ENCODE peak calls at places on chromosomes 12 and 14, in seven cellular contexts. One of them, this sample, is unnamed.

GRCh38 chr14:101357038-101357437 is 204.3 kb upstream of the DIO3 start:
- DNase-seq in PC-3: no peak
- DNase-seq in GM12865: no peak
- DNase-seq in cardiac fibroblast: no peak
- DNase-seq in astrocyte of the cerebellum: no peak
- DNase-seq in A549: no peak
- DNase-seq in brain microvascular endothelial cell: no peak
- DNase-seq in this sample: no peak

GRCh38 chr12:93442411-93443340 is 929 bp upstream of the UBE2N start:
- DNase-seq in GM12865: no peak
- DNase-seq in PC-3: peak; percentile 24
- DNase-seq in cardiac fibroblast: no peak
- DNase-seq in astrocyte of the cerebellum: no peak
- DNase-seq in A549: no peak
- DNase-seq in brain microvascular endothelial cell: no peak
- DNase-seq in this sample: no peak

GRCh38 chr12:109678732-109679131 is 34.9 kb upstream of the FAM222A start:
- DNase-seq in GM12865: no peak
- DNase-seq in PC-3: no peak
- DNase-seq in cardiac fibroblast: no peak
- DNase-seq in astrocyte of the cerebellum: no peak
- DNase-seq in brain microvascular endothelial cell: no peak
- DNase-seq in A549: no peak
- DNase-seq in this sample: no peak

GRCh38 chr14:99736600-99737371 is 52.7 kb downstream of the CYP46A1 start:
- DNase-seq in brain microvascular endothelial cell: no peak
- DNase-seq in GM12865: no peak
- DNase-seq in cardiac fibroblast: no peak
- DNase-seq in A549: no peak
- DNase-seq in astrocyte of the cerebellum: no peak
- DNase-seq in PC-3: peak; percentile 4
- DNase-seq in this sample: no peak

GRCh38 chr14:29486132-29486531 is 441.5 kb downstream of the PRKD1 start:
- DNase-seq in cardiac fibroblast: no peak
- DNase-seq in PC-3: peak; percentile 35
- DNase-seq in A549: no peak
- DNase-seq in astrocyte of the cerebellum: no peak
- DNase-seq in GM12865: no peak
- DNase-seq in brain microvascular endothelial cell: no peak
- DNase-seq in this sample: no peak

GRCh38 chr12:80946591-80946990 is 8.9 kb upstream of the LIN7A start:
- DNase-seq in PC-3: peak; percentile 16
- DNase-seq in A549: no peak
- DNase-seq in cardiac fibroblast: peak; percentile 34
- DNase-seq in brain microvascular endothelial cell: no peak
- DNase-seq in GM12865: no peak
- DNase-seq in astrocyte of the cerebellum: no peak
- DNase-seq in this sample: no peak

GRCh38 chr12:117363953-117364486 is 2.6 kb upstream of the NOS1 start:
- DNase-seq in PC-3: peak; percentile 63
- DNase-seq in cardiac fibroblast: no peak
- DNase-seq in astrocyte of the cerebellum: no peak
- DNase-seq in A549: no peak
- DNase-seq in GM12865: no peak
- DNase-seq in brain microvascular endothelial cell: no peak
- DNase-seq in this sample: no peak

GRCh38 chr12:19833775-19834501 is 394.6 kb downstream of the AEBP2 start:
- DNase-seq in cardiac fibroblast: peak; percentile 92
- DNase-seq in astrocyte of the cerebellum: no peak
- DNase-seq in GM12865: peak; percentile 45
- DNase-seq in A549: no peak
- DNase-seq in PC-3: peak; percentile 32
- DNase-seq in brain microvascular endothelial cell: peak; percentile 24
- DNase-seq in this sample: no peak

GRCh38 chr14:95424533-95424932 is 91.9 kb downstream of the SYNE3 start:
- DNase-seq in A549: no peak
- DNase-seq in cardiac fibroblast: peak; percentile 90
- DNase-seq in GM12865: no peak
- DNase-seq in astrocyte of the cerebellum: no peak
- DNase-seq in PC-3: no peak
- DNase-seq in brain microvascular endothelial cell: no peak
- DNase-seq in this sample: no peak

GRCh38 chr14:73829526-73830431 is 21.9 kb upstream of the PTGR2 start:
- DNase-seq in cardiac fibroblast: peak; percentile 83
- DNase-seq in brain microvascular endothelial cell: peak; percentile 67
- DNase-seq in PC-3: peak; percentile 65
- DNase-seq in A549: no peak
- DNase-seq in astrocyte of the cerebellum: peak; percentile 87
- DNase-seq in GM12865: peak; percentile 79
- DNase-seq in this sample: no peak

GRCh38 chr12:58026421-58026820 is 85.1 kb downstream of the ATP23 start:
- DNase-seq in GM12865: no peak
- DNase-seq in cardiac fibroblast: peak; percentile 6
- DNase-seq in A549: no peak
- DNase-seq in PC-3: no peak
- DNase-seq in astrocyte of the cerebellum: no peak
- DNase-seq in brain microvascular endothelial cell: no peak
- DNase-seq in this sample: no peak

GRCh38 chr14:97217094-97217885 is 420.1 kb downstream of the VRK1 start:
- DNase-seq in A549: no peak
- DNase-seq in astrocyte of the cerebellum: no peak
- DNase-seq in PC-3: no peak
- DNase-seq in brain microvascular endothelial cell: no peak
- DNase-seq in GM12865: no peak
- DNase-seq in cardiac fibroblast: no peak
- DNase-seq in this sample: no peak

GRCh38 chr12:51923506-51924365 is 16.4 kb downstream of the ACVRL1 start:
- DNase-seq in cardiac fibroblast: peak; percentile 57
- DNase-seq in A549: peak; percentile 49
- DNase-seq in brain microvascular endothelial cell: no peak
- DNase-seq in GM12865: peak; percentile 34
- DNase-seq in astrocyte of the cerebellum: no peak
- DNase-seq in PC-3: peak; percentile 22
- DNase-seq in this sample: peak; percentile 30

GRCh38 chr12:104498211-104498801 is 41.6 kb downstream of the CHST11 start:
- DNase-seq in A549: no peak
- DNase-seq in PC-3: no peak
- DNase-seq in cardiac fibroblast: no peak
- DNase-seq in astrocyte of the cerebellum: peak; percentile 15
- DNase-seq in brain microvascular endothelial cell: no peak
- DNase-seq in GM12865: peak; percentile 64
- DNase-seq in this sample: no peak

GRCh38 chr14:93736378-93737014 is 51.8 kb downstream of the PRIMA1 start:
- DNase-seq in astrocyte of the cerebellum: no peak
- DNase-seq in cardiac fibroblast: no peak
- DNase-seq in A549: peak; percentile 45
- DNase-seq in brain microvascular endothelial cell: no peak
- DNase-seq in PC-3: peak; percentile 8
- DNase-seq in GM12865: peak; percentile 4
- DNase-seq in this sample: no peak
- TF ChIP-seq CTCF in astrocyte of the cerebellum: peak; percentile 3
- TF ChIP-seq CTCF in cardiac fibroblast: no peak
- TF ChIP-seq CTCF in A549: peak; percentile 34
- TF ChIP-seq CTCF in brain microvascular endothelial cell: no peak
- TF ChIP-seq CTCF in PC-3: peak; percentile 54
- TF ChIP-seq CTCF in GM12865: no peak
- TF ChIP-seq CTCF in this sample: peak; percentile 60

GRCh38 chr12:96770239-96770780 is 136.7 kb upstream of the NEDD1 start:
- DNase-seq in PC-3: peak; percentile 64
- DNase-seq in GM12865: no peak
- DNase-seq in brain microvascular endothelial cell: no peak
- DNase-seq in A549: no peak
- DNase-seq in cardiac fibroblast: no peak
- DNase-seq in astrocyte of the cerebellum: no peak
- DNase-seq in this sample: no peak

GRCh38 chr12:96766232-96766631 is 140.8 kb upstream of the NEDD1 start:
- DNase-seq in GM12865: no peak
- DNase-seq in cardiac fibroblast: no peak
- DNase-seq in brain microvascular endothelial cell: no peak
- DNase-seq in astrocyte of the cerebellum: no peak
- DNase-seq in A549: no peak
- DNase-seq in PC-3: no peak
- DNase-seq in this sample: no peak
- TF ChIP-seq CTCF in GM12865: no peak
- TF ChIP-seq CTCF in cardiac fibroblast: peak; percentile 20
- TF ChIP-seq CTCF in brain microvascular endothelial cell: peak; percentile 43
- TF ChIP-seq CTCF in astrocyte of the cerebellum: peak; percentile 12
- TF ChIP-seq CTCF in A549: no peak
- TF ChIP-seq CTCF in PC-3: peak; percentile 45
- TF ChIP-seq CTCF in this sample: no peak

DNA sequence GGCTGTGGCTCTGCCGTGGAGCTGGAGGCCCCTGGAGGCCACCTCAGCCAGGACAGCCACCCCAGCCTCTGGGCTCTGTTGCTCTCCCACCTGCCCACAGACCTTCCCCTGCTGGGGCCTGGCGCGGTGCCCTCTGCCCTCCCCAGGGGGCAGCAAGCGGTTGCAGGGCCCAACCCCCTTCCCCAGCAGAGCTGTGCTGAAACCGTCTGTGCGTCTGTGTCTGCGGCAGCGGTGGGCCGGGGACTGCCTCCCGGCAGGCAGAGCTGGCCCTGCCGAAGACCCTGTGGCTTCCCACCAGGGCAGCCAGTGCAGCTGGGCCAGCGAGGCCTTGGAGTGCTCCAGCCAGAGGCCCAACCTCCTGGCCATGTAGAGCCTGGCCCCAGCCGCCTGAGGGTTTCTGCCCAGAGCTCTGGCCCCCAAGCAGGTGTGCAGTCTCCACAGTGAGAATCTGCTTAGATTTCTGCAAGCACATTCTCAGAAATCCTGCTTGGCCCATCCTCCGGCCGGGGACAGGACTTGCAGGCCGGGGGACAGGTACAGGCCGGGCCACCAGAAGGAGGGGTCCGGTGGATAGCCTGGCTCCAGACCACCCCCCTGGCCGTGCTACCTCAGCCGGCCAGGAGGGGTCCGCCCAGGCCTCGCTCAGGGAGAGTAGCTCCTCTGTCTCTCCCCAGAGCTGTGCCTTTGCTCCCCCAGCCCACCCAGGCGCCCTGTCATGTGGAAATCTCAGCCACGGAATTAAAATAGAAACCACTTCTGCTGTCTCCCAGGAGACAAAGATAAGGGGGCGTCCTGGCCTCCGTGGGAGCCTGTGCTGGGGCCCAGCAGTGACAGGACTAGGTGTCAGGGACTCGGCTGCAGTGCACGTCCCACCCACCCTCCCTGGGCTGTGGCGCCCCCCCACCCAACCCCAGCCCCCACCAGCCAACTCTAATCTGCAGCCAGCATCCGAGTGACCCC is 3.5 kb upstream of the CRIP2 start:
- DNase-seq in GM12865: no peak
- DNase-seq in A549: no peak
- DNase-seq in PC-3: no peak
- DNase-seq in astrocyte of the cerebellum: no peak
- DNase-seq in brain microvascular endothelial cell: no peak
- DNase-seq in cardiac fibroblast: peak; percentile 54
- DNase-seq in this sample: no peak
- TF ChIP-seq CTCF in GM12865: no peak
- TF ChIP-seq CTCF in A549: no peak
- TF ChIP-seq CTCF in PC-3: no peak
- TF ChIP-seq CTCF in astrocyte of the cerebellum: peak; percentile 35
- TF ChIP-seq CTCF in brain microvascular endothelial cell: peak; percentile 40
- TF ChIP-seq CTCF in cardiac fibroblast: peak; percentile 1
- TF ChIP-seq CTCF in this sample: peak; percentile 33

DNA sequence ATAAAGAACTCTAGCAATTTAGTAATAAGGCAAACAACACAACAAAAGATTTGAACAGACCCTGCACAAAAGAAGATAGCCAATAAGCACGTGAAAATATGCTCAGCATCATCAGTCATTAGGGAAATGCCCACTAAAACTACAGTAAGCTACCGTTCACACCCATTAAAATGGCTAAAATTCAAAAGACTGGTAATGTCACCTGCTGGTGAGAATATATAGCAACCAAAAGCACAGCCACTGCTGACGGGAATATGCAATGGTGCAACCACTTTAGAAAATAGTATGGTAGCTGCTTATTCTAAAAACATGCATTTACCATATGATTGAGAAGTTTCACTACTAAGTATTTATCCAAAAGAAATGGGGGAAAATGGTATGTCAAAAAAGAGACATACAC is 74.9 kb downstream of the DPF3 start:
- DNase-seq in cardiac fibroblast: no peak
- DNase-seq in A549: no peak
- DNase-seq in PC-3: peak; percentile 21
- DNase-seq in astrocyte of the cerebellum: no peak
- DNase-seq in GM12865: no peak
- DNase-seq in brain microvascular endothelial cell: no peak
- DNase-seq in this sample: no peak
- TF ChIP-seq CTCF in cardiac fibroblast: no peak
- TF ChIP-seq CTCF in A549: no peak
- TF ChIP-seq CTCF in PC-3: peak; percentile 52
- TF ChIP-seq CTCF in astrocyte of the cerebellum: no peak
- TF ChIP-seq CTCF in GM12865: no peak
- TF ChIP-seq CTCF in brain microvascular endothelial cell: no peak
- TF ChIP-seq CTCF in this sample: no peak

GRCh38 chr12:50828121-50828520 is 14.6 kb upstream of the TMPRSS12 start:
- DNase-seq in A549: no peak
- DNase-seq in cardiac fibroblast: no peak
- DNase-seq in astrocyte of the cerebellum: no peak
- DNase-seq in brain microvascular endothelial cell: no peak
- DNase-seq in PC-3: no peak
- DNase-seq in GM12865: no peak
- DNase-seq in this sample: no peak
- TF ChIP-seq CTCF in A549: no peak
- TF ChIP-seq CTCF in cardiac fibroblast: no peak
- TF ChIP-seq CTCF in astrocyte of the cerebellum: no peak
- TF ChIP-seq CTCF in brain microvascular endothelial cell: no peak
- TF ChIP-seq CTCF in PC-3: no peak
- TF ChIP-seq CTCF in GM12865: no peak
- TF ChIP-seq CTCF in this sample: no peak

GRCh38 chr12:26465419-26466097 is 270.2 kb downstream of the SSPN start:
- DNase-seq in PC-3: peak; percentile 52
- DNase-seq in astrocyte of the cerebellum: no peak
- DNase-seq in brain microvascular endothelial cell: no peak
- DNase-seq in cardiac fibroblast: peak; percentile 34
- DNase-seq in A549: no peak
- DNase-seq in GM12865: no peak
- DNase-seq in this sample: no peak
- TF ChIP-seq CTCF in PC-3: peak; percentile 67
- TF ChIP-seq CTCF in astrocyte of the cerebellum: no peak
- TF ChIP-seq CTCF in brain microvascular endothelial cell: peak; percentile 38
- TF ChIP-seq CTCF in cardiac fibroblast: peak; percentile 22
- TF ChIP-seq CTCF in A549: peak; percentile 27
- TF ChIP-seq CTCF in GM12865: no peak
- TF ChIP-seq CTCF in this sample: peak; percentile 16

DNA sequence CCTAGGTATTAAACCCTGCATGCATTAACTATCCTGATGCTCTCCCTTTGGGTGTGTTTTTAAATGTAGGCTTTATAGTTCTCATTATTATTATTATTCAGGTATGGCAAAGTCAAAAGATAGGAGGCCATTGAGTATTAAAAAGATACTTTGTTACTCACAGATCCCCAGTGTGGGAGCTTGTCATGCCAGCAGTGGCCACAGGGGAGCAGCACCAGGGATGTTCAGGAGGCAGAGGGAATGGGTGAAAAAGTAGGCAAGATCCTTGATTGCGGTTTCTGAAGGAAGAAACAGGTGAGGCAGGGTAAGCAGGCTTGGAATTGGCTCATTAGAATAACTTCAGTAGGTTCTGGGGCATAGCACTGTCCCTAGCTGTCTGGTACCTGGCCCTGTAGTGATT is 382.2 kb downstream of the MED13L start:
- DNase-seq in PC-3: peak; percentile 36
- DNase-seq in astrocyte of the cerebellum: no peak
- DNase-seq in A549: peak; percentile 55
- DNase-seq in brain microvascular endothelial cell: no peak
- DNase-seq in GM12865: no peak
- DNase-seq in cardiac fibroblast: no peak
- DNase-seq in this sample: no peak
- TF ChIP-seq CTCF in PC-3: peak; percentile 58
- TF ChIP-seq CTCF in astrocyte of the cerebellum: peak; percentile 35
- TF ChIP-seq CTCF in A549: peak; percentile 24
- TF ChIP-seq CTCF in brain microvascular endothelial cell: peak; percentile 69
- TF ChIP-seq CTCF in GM12865: peak; percentile 33
- TF ChIP-seq CTCF in cardiac fibroblast: peak; percentile 32
- TF ChIP-seq CTCF in this sample: peak; percentile 44